ENCODE peak calls at places on chromosome 12, in five cellular contexts. P is A549, T is heart right ventricle, O is SK-N-SH, N is fibroblast of lung. U is an unnamed sample.

GRCh38 chr12:76555226-76555767 is 4.3 kb downstream of the OSBPL8 start:
- DNase-seq in O (peak), T (no peak), P (no peak), N (no peak), U (no peak)

GRCh38 chr12:131454418-131455217 is 256.3 kb upstream of the SFSWAP start:
- DNase-seq in O (peak), N (no peak), P (peak), T (peak), U (no peak)

GRCh38 chr12:115507951-115508722 is 769.4 kb downstream of the MED13L start:
- DNase-seq in P (no peak), T (peak), O (no peak), N (no peak), U (no peak)

GRCh38 chr12:92362785-92363184 is 217.1 kb upstream of the BTG1 start:
- DNase-seq in P (no peak), T (no peak), N (no peak), O (no peak), U (no peak)

GRCh38 chr12:91852646-91853045 is 293.0 kb downstream of the BTG1 start:
- DNase-seq in O (no peak), T (no peak), N (no peak), P (no peak), U (no peak)

GRCh38 chr12:130537655-130538054 is 178.4 kb downstream of the RIMBP2 start:
- DNase-seq in O (no peak), T (no peak), P (no peak), N (no peak), U (no peak)

GRCh38 chr12:26028953-26029740 is 70.7 kb downstream of the RASSF8 start:
- DNase-seq in P (peak), T (no peak), O (peak), N (peak), U (no peak)

GRCh38 chr12:1220127-1221092 is 229.4 kb downstream of the ERC1 start:
- DNase-seq in T (peak), N (no peak), O (no peak), P (no peak), U (no peak)

GRCh38 chr12:3750616-3751015 is 2.3 kb downstream of the CRACR2A start:
- DNase-seq in O (no peak), T (no peak), N (no peak), P (no peak), U (no peak)

GRCh38 chr12:99806304-99806703 is 158.8 kb downstream of the GARIN6 start:
- DNase-seq in T (no peak), P (no peak), N (no peak), O (no peak), U (no peak)

GRCh38 chr12:98793121-98793520 is 148.0 kb downstream of the APAF1 start:
- DNase-seq in T (no peak), P (no peak), N (peak), O (no peak), U (no peak)

GRCh38 chr12:123442774-123443173 is 6.3 kb upstream of the RILPL2 start:
- DNase-seq in O (no peak), T (no peak), P (no peak), N (no peak), U (no peak)

GRCh38 chr12:98373982-98374381 is 141.4 kb upstream of the TMPO start:
- DNase-seq in O (no peak), P (no peak), N (no peak), T (no peak), U (no peak)

GRCh38 chr12:76874491-76875190 is 4.2 kb downstream of the CSRP2 start:
- DNase-seq in T (no peak), O (no peak), N (no peak), P (no peak), U (no peak)

GRCh38 chr12:123267991-123268843 is 3.4 kb downstream of the CDK2AP1 start:
- DNase-seq in T (peak), P (no peak), N (peak), O (peak), U (no peak)

GRCh38 chr12:46555379-46555778 is 182.8 kb upstream of the SLC38A2 start:
- DNase-seq in T (no peak), O (peak), N (peak), P (no peak), U (peak)
- H3K4me3 ChIP-seq in T (no peak), O (peak), N (peak), P (no peak), U (no peak)

GRCh38 chr12:51521554-51522276 is 69.3 kb upstream of the SCN8A start:
- DNase-seq in N (peak), O (no peak), T (no peak), P (no peak), U (no peak)
- TF ChIP-seq CTCF in N (no peak), O (peak), T (no peak), P (peak), U (peak)

GRCh38 chr12:9669019-9669326 is 540 bp upstream of the CLEC2D start:
- DNase-seq in T (no peak), N (no peak), P (no peak), O (no peak), U (no peak)
- H3K4me3 ChIP-seq in T (no peak), N (no peak), P (no peak), O (no peak), U (no peak)

GRCh38 chr12:117316336-117316735 is 45.1 kb downstream of the NOS1 start:
- DNase-seq in P (no peak), N (no peak), O (no peak), T (no peak), U (no peak)
- TF ChIP-seq CTCF in P (no peak), N (no peak), O (no peak), T (no peak), U (no peak)

GRCh38 chr12:6614513-6615177 is 7.5 kb upstream of the CHD4 start:
- DNase-seq in N (no peak), O (no peak), T (no peak), P (peak), U (no peak)
- H3K4me3 ChIP-seq in N (no peak), O (no peak), T (no peak), P (no peak), U (no peak)

GRCh38 chr12:6946920-6947374 is 3.1 kb downstream of the C12orf57 start:
- DNase-seq in T (no peak), O (no peak), P (no peak), N (no peak), U (no peak)

GRCh38 chr12:6950944-6951540 is at the start of gene PTPN6:
- DNase-seq in P (no peak), O (peak), T (peak), N (no peak), U (no peak)

GRCh38 chr12:6947615-6948014 is 3.5 kb upstream of the PTPN6 start:
- DNase-seq in O (no peak), P (no peak), T (peak), N (no peak), U (no peak)

GRCh38 chr12:6950401-6950801 is 755 bp upstream of the PTPN6 start:
- DNase-seq in T (no peak), N (no peak), P (no peak), O (peak), U (no peak)

GRCh38 chr12:6949063-6949594 is 2.0 kb upstream of the PTPN6 start:
- DNase-seq in P (no peak), N (no peak), T (peak), O (peak), U (no peak)
- TF ChIP-seq CTCF in P (no peak), N (no peak), T (no peak), O (peak), U (peak)

DNA sequence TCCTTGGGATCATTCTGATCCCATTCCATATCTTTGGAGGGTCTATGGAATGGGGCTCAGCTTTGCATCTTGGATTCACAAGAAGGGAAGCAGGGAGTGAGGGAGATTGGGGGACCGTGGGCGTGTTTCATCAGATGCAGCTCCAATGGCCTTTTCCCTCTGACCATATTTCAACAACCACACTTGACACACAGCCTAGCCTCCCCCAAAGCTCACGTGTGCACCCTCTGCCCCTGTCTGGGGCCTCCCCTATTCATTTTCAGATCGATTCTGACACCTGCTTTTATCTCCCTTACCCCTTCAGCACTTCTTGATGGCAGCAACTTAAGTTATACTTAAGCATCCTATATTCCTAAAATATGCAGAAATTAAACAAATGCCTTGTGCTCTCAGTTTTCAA is 126.6 kb downstream of the CHST11 start:
- DNase-seq in T (no peak), N (no peak), O (no peak), P (no peak), U (no peak)
- H3K4me3 ChIP-seq in T (no peak), N (no peak), O (no peak), P (no peak), U (no peak)